ENCODE peak calls at places on chromosomes 7 and 10, in five cellular contexts. One of them, this sample, is unnamed.

GRCh38 chr10:7507887-7508726 is 97.3 kb upstream of the SFMBT2 start:
- DNase-seq in H54: no peak
- DNase-seq in testis: no peak
- DNase-seq in breast epithelium: no peak
- DNase-seq in NB4: peak; percentile 18
- DNase-seq in this sample: no peak

GRCh38 chr7:34760271-34760670 is 102.3 kb downstream of the NPSR1 start:
- DNase-seq in H54: no peak
- DNase-seq in breast epithelium: no peak
- DNase-seq in testis: no peak
- DNase-seq in NB4: no peak
- DNase-seq in this sample: no peak

GRCh38 chr10:125161570-125162139 is 1.3 kb upstream of the CTBP2 start:
- DNase-seq in NB4: no peak
- DNase-seq in testis: no peak
- DNase-seq in breast epithelium: peak; percentile 67
- DNase-seq in H54: no peak
- DNase-seq in this sample: no peak

GRCh38 chr7:132351858-132352539 is 224.3 kb downstream of the PLXNA4 start:
- DNase-seq in NB4: no peak
- DNase-seq in testis: no peak
- DNase-seq in H54: no peak
- DNase-seq in breast epithelium: no peak
- DNase-seq in this sample: no peak

GRCh38 chr7:36040679-36041078 is 112.4 kb upstream of the EEPD1 start:
- DNase-seq in H54: no peak
- DNase-seq in NB4: no peak
- DNase-seq in testis: no peak
- DNase-seq in breast epithelium: no peak
- DNase-seq in this sample: no peak

GRCh38 chr7:130961128-130961601 is 227.2 kb upstream of the KLF14 start:
- DNase-seq in breast epithelium: no peak
- DNase-seq in testis: no peak
- DNase-seq in H54: no peak
- DNase-seq in NB4: peak; percentile 96
- DNase-seq in this sample: no peak

GRCh38 chr10:43417950-43418768 is 9.2 kb upstream of the HNRNPF start:
- DNase-seq in breast epithelium: no peak
- DNase-seq in testis: no peak
- DNase-seq in NB4: peak; percentile 99
- DNase-seq in H54: no peak
- DNase-seq in this sample: no peak

GRCh38 chr7:87144173-87144657 is 8.0 kb upstream of the DMTF1 start:
- DNase-seq in NB4: no peak
- DNase-seq in breast epithelium: no peak
- DNase-seq in H54: no peak
- DNase-seq in testis: no peak
- DNase-seq in this sample: no peak

GRCh38 chr7:142168746-142169145 is 57.2 kb downstream of the MGAM2 start:
- DNase-seq in breast epithelium: no peak
- DNase-seq in NB4: peak; percentile 34
- DNase-seq in H54: peak; percentile 5
- DNase-seq in testis: no peak
- DNase-seq in this sample: no peak

GRCh38 chr10:12262278-12262981 is 66.4 kb downstream of the CDC123 start:
- DNase-seq in breast epithelium: no peak
- DNase-seq in testis: no peak
- DNase-seq in H54: no peak
- DNase-seq in NB4: no peak
- DNase-seq in this sample: no peak

GRCh38 chr7:44114586-44115310 is 8.6 kb downstream of the POLD2 start:
- DNase-seq in testis: peak; percentile 26
- DNase-seq in H54: no peak
- DNase-seq in NB4: no peak
- DNase-seq in breast epithelium: no peak
- DNase-seq in this sample: no peak

GRCh38 chr10:66941491-66941890 is 15.7 kb downstream of the LRRTM3 start:
- DNase-seq in testis: no peak
- DNase-seq in breast epithelium: no peak
- DNase-seq in H54: no peak
- DNase-seq in NB4: no peak
- DNase-seq in this sample: no peak

GRCh38 chr7:140924821-140925421 is at the start of gene BRAF:
- DNase-seq in H54: peak; percentile 75
- DNase-seq in testis: peak; percentile 92
- DNase-seq in breast epithelium: peak; percentile 93
- DNase-seq in NB4: peak; percentile 94
- DNase-seq in this sample: peak; percentile 87
- TF ChIP-seq POLR2A in H54: peak; percentile 52
- TF ChIP-seq POLR2A in testis: peak; percentile 35
- TF ChIP-seq POLR2A in breast epithelium: peak; percentile 71
- TF ChIP-seq POLR2A in NB4: peak; percentile 88
- TF ChIP-seq POLR2A in this sample: peak; percentile 45

GRCh38 chr7:128530855-128531104 is 54.2 kb downstream of the METTL2B start:
- DNase-seq in testis: no peak
- DNase-seq in breast epithelium: no peak
- DNase-seq in H54: no peak
- DNase-seq in NB4: no peak
- DNase-seq in this sample: no peak
- TF ChIP-seq POLR2A in testis: no peak
- TF ChIP-seq POLR2A in breast epithelium: no peak
- TF ChIP-seq POLR2A in H54: peak; percentile 87
- TF ChIP-seq POLR2A in NB4: peak; percentile 41
- TF ChIP-seq POLR2A in this sample: no peak

DNA sequence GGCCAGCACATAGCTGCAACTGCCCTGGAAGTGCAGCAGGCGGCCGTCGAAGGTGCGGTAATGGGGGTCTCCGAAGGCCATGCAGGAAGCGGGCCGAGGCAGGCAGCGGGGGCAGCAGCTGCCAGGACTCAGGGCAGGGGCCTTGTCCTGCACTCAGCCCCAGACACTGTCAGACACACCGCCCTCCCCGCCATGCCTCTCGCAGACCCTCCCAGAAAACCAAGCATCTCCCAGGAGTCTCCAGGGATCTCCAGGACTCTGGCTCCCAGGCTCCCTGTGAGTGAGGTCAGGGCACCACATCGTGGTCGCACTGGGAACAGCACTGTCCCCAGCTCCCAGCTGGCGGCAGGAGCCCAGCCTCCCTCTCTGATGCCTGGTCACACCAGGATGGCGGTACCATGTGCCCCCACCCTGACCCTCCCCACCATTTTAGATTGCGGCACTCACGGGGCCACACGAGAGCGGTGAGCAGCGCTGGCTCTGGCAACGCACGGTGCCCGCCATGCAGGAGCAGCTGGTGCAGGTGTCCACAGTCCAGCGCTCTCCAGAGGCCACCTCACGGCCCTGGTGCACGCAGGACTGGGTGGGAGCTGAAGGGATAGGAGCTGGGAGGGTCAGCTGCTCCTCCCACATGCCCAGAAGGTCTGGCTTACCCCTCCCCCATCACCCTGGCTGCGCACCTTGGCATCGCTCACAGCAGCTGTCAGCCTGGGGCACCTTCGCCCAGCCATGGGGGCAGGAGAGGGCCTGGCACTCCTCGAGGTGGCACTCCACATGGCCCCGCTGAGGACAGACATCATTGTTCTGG is 17.5 kb downstream of the ATP6V1F start:
- DNase-seq in breast epithelium: peak; percentile 81
- DNase-seq in testis: peak; percentile 75
- DNase-seq in H54: peak; percentile 95
- DNase-seq in NB4: peak; percentile 71
- DNase-seq in this sample: no peak
- TF ChIP-seq POLR2A in breast epithelium: no peak
- TF ChIP-seq POLR2A in testis: no peak
- TF ChIP-seq POLR2A in H54: no peak
- TF ChIP-seq POLR2A in NB4: no peak
- TF ChIP-seq POLR2A in this sample: no peak

GRCh38 chr7:2629740-2630681 is 1.8 kb upstream of the TTYH3 start:
- DNase-seq in breast epithelium: peak; percentile 82
- DNase-seq in NB4: no peak
- DNase-seq in H54: peak; percentile 95
- DNase-seq in testis: no peak
- DNase-seq in this sample: no peak

GRCh38 chr7:2634265-2635145 is 2.7 kb downstream of the TTYH3 start:
- DNase-seq in testis: no peak
- DNase-seq in NB4: no peak
- DNase-seq in H54: no peak
- DNase-seq in breast epithelium: no peak
- DNase-seq in this sample: no peak

GRCh38 chr7:2633538-2634264 is 1.9 kb downstream of the TTYH3 start:
- DNase-seq in H54: peak; percentile 99
- DNase-seq in NB4: peak; percentile 95
- DNase-seq in breast epithelium: no peak
- DNase-seq in testis: peak; percentile 29
- DNase-seq in this sample: no peak

GRCh38 chr7:2632717-2633537 is 1.1 kb downstream of the TTYH3 start:
- DNase-seq in NB4: peak; percentile 94
- DNase-seq in H54: peak; percentile 98
- DNase-seq in testis: peak; percentile 56
- DNase-seq in breast epithelium: no peak
- DNase-seq in this sample: peak; percentile 43

GRCh38 chr7:2631924-2632716 is at the start of gene TTYH3:
- DNase-seq in breast epithelium: no peak
- DNase-seq in H54: peak; percentile 81
- DNase-seq in NB4: peak; percentile 58
- DNase-seq in testis: peak; percentile 41
- DNase-seq in this sample: no peak
- TF ChIP-seq POLR2A in breast epithelium: no peak
- TF ChIP-seq POLR2A in H54: peak; percentile 46
- TF ChIP-seq POLR2A in NB4: no peak
- TF ChIP-seq POLR2A in testis: no peak
- TF ChIP-seq POLR2A in this sample: peak; percentile 38